ENCODE peak calls at places on chromosomes 12 and 14, in five cellular contexts. A is astrocyte of the spinal cord, D is lung, V is NB4, O is fibroblast of lung. P is an unnamed sample.

GRCh38 chr12:11069854-11070253 is 7.8 kb upstream of the TAS2R46 start:
- DNase-seq in A (no peak), D (no peak), V (no peak), O (no peak), P (no peak)

GRCh38 chr14:20609215-20610001 is 18.2 kb upstream of the RNASE12 start:
- DNase-seq in A (peak), D (peak), V (peak), O (peak), P (peak)

GRCh38 chr14:104865631-104866441 is 768 bp downstream of the CEP170B start:
- DNase-seq in A (peak), D (peak), V (peak), O (peak), P (peak)

GRCh38 chr12:49893753-49894752 is 9.6 kb downstream of the FAIM2 start:
- DNase-seq in A (peak), D (no peak), V (peak), O (peak), P (no peak)

GRCh38 chr12:56838602-56839488 is 75.7 kb downstream of the HSD17B6 start:
- DNase-seq in A (peak), D (peak), V (no peak), O (peak), P (no peak)

GRCh38 chr14:100056964-100057817 is 8.0 kb upstream of the EVL start:
- DNase-seq in A (peak), D (no peak), V (peak), O (no peak), P (peak)

GRCh38 chr12:42482820-42483533 is 106.6 kb downstream of the PRICKLE1 start:
- DNase-seq in A (peak), D (peak), V (peak), O (peak), P (peak)

GRCh38 chr12:87814625-87815024 is 214.6 kb downstream of the C12orf50 start:
- DNase-seq in A (peak), D (no peak), V (no peak), O (peak), P (peak)

GRCh38 chr12:14249368-14249767 is 116.1 kb upstream of the ATF7IP start:
- DNase-seq in A (no peak), D (no peak), V (no peak), O (no peak), P (no peak)

GRCh38 chr12:108653082-108653516 is 19.4 kb upstream of the SELPLG start:
- DNase-seq in A (no peak), D (no peak), V (no peak), O (no peak), P (no peak)

GRCh38 chr14:53517276-53517960 is 364.3 kb upstream of the DDHD1 start:
- DNase-seq in A (peak), D (no peak), V (no peak), O (peak), P (peak)

GRCh38 chr12:113102811-113103210 is 32.8 kb downstream of the RASAL1 start:
- DNase-seq in A (no peak), D (no peak), V (no peak), O (no peak), P (no peak)

GRCh38 chr12:132162508-132163031 is 18.3 kb downstream of the NOC4L start:
- DNase-seq in A (peak), D (no peak), V (peak), O (peak), P (peak)

GRCh38 chr14:94412671-94413638 is 24.6 kb upstream of the SERPINA1 start:
- DNase-seq in A (no peak), D (no peak), V (no peak), O (no peak), P (no peak)

GRCh38 chr12:95218852-95219171 is 1.2 kb downstream of the VEZT start:
- DNase-seq in A (no peak), D (no peak), V (peak), O (no peak), P (no peak)

GRCh38 chr12:122669397-122670070 is 33.6 kb downstream of the HCAR2 start:
- DNase-seq in A (peak), D (no peak), V (no peak), O (peak), P (peak)

GRCh38 chr14:75489480-75489837 is 32.8 kb upstream of the BATF start:
- DNase-seq in A (no peak), D (peak), V (no peak), O (no peak), P (no peak)

GRCh38 chr12:46891306-46891705 is 65.5 kb upstream of the SLC38A4 start:
- DNase-seq in A (peak), D (no peak), V (no peak), O (peak), P (peak)

GRCh38 chr14:81625343-81625742 is 91.7 kb upstream of the SEL1L start:
- DNase-seq in A (no peak), D (no peak), V (peak), O (no peak), P (no peak)

GRCh38 chr12:108424816-108425215 is 85.7 kb upstream of the CMKLR1 start:
- DNase-seq in A (no peak), D (no peak), V (no peak), O (no peak), P (no peak)

GRCh38 chr12:71063087-71063486 is 94.7 kb downstream of the TSPAN8 start:
- DNase-seq in A (no peak), D (no peak), V (no peak), O (no peak), P (no peak)

GRCh38 chr12:99767809-99768208 is 120.3 kb downstream of the GARIN6 start:
- DNase-seq in A (peak), D (no peak), V (peak), O (peak), P (no peak)

GRCh38 chr12:3464561-3464960 is 26.4 kb upstream of the PRMT8 start:
- DNase-seq in A (no peak), D (no peak), V (no peak), O (no peak), P (no peak)

GRCh38 chr12:25592725-25593495 is 39.8 kb upstream of the LMNTD1 start:
- DNase-seq in A (no peak), D (no peak), V (no peak), O (no peak), P (no peak)

GRCh38 chr14:100132903-100133510 is 26.4 kb downstream of the DEGS2 start:
- DNase-seq in A (no peak), D (no peak), V (no peak), O (no peak), P (no peak)

GRCh38 chr12:31594681-31595080 is 3.7 kb upstream of the DENND5B start:
- DNase-seq in A (no peak), D (no peak), V (no peak), O (peak), P (no peak)

GRCh38 chr12:30965613-30965985 is 39.1 kb downstream of the TSPAN11 start:
- DNase-seq in A (no peak), D (no peak), V (no peak), O (no peak), P (no peak)

GRCh38 chr14:55240526-55241178 is 30.6 kb upstream of the FBXO34 start:
- DNase-seq in A (peak), D (no peak), V (no peak), O (peak), P (peak)

GRCh38 chr12:123089125-123089524 is 61.8 kb downstream of the PITPNM2 start:
- DNase-seq in A (no peak), D (no peak), V (peak), O (no peak), P (no peak)

GRCh38 chr12:95582230-95583058 is 31.2 kb upstream of the USP44 start:
- DNase-seq in A (peak), D (no peak), V (peak), O (peak), P (peak)

GRCh38 chr12:21940972-21941521 is at the start of gene ABCC9:
- DNase-seq in A (no peak), D (peak), V (no peak), O (peak), P (peak)

GRCh38 chr14:94823556-94824341 is 53.8 kb upstream of the GSC start:
- DNase-seq in A (no peak), D (no peak), V (peak), O (peak), P (peak)

GRCh38 chr12:32651956-32652210 is 27.2 kb upstream of the DNM1L start:
- DNase-seq in A (no peak), D (no peak), V (no peak), O (no peak), P (no peak)

GRCh38 chr12:78442454-78442801 is 422.1 kb upstream of the SYT1 start:
- DNase-seq in A (peak), D (no peak), V (no peak), O (peak), P (no peak)

GRCh38 chr12:48045061-48045846 is 41.0 kb upstream of the COL2A1 start:
- DNase-seq in A (no peak), D (no peak), V (no peak), O (no peak), P (no peak)

GRCh38 chr12:90905691-90906370 is 49.1 kb downstream of the CCER1 start:
- DNase-seq in A (peak), D (no peak), V (no peak), O (peak), P (no peak)

GRCh38 chr14:106276326-106277267 is 750.2 kb downstream of the TMEM121 start:
- DNase-seq in A (no peak), D (no peak), V (no peak), O (no peak), P (no peak)

GRCh38 chr12:119036878-119037493 is 55.6 kb downstream of the SRRM4 start:
- DNase-seq in A (no peak), D (no peak), V (peak), O (no peak), P (peak)
- TF ChIP-seq CTCF in A (peak), D (peak), V (peak), O (peak), P (peak)

DNA sequence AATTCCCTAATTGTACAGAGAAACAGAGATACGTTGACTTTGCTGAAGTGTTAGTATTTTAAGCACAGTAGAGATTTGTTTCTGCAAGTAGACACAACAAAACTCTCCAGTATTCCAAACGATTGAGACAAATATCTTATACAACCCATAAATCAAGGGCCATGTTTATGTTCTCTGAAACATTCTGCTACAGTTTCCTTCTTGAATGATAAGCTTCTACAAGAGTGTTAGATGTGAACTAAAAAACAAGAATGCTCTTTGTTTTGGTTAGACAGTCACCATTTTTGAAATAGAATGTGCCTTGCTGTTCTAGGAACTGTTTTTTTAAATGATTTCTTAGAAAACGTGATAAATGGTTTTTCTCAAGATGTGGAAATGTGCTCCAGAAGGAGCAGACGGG is 1656.3 kb upstream of the FLRT2 start:
- DNase-seq in A (no peak), D (no peak), V (no peak), O (no peak), P (no peak)
- H3K4me3 ChIP-seq in A (no peak), D (no peak), V (no peak), O (no peak), P (no peak)

DNA sequence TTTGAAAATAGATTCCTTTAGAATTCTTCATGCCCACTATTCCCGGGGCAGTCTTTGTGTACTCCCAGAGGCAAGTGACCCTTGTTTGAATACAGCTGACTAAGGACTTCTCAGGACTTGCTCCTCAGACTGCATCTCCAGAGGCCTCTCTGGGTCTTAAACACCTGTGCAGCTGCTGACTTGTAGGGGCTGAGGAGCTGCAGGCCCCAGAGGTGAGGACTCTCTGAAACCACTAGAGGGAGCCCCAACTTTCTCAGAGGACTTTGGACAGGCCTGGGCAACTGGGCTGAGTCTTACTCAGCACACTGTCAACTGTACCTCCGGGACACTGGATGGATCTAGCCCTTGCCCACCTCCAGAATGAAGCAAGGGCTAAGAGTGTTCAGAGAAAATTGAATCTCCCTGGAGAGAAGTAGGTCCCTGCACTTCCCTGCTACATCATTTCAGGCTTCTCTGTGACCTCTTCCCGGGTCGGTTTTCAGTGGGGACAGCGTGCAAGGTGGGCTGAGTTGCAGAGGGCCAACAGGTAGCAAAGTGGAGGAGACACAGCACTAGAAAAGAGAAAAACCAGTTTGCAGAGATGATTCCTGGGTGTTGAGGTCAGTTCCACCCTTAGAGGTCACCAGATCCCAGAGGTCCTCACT is 164.6 kb downstream of the TMEM117 start:
- DNase-seq in A (peak), D (no peak), V (peak), O (peak), P (peak)
- TF ChIP-seq CTCF in A (peak), D (no peak), V (peak), O (peak), P (peak)

GRCh38 chr14:50363734-50364113 is 33.0 kb downstream of the CDKL1 start:
- DNase-seq in A (no peak), D (no peak), V (peak), O (no peak), P (no peak)

GRCh38 chr14:50364792-50365191 is 31.9 kb downstream of the CDKL1 start:
- DNase-seq in A (no peak), D (no peak), V (no peak), O (no peak), P (no peak)

GRCh38 chr14:50360851-50361250 is 35.8 kb downstream of the CDKL1 start:
- DNase-seq in A (no peak), D (no peak), V (no peak), O (no peak), P (no peak)

GRCh38 chr14:50360093-50360492 is 36.6 kb downstream of the CDKL1 start:
- DNase-seq in A (no peak), D (no peak), V (no peak), O (no peak), P (no peak)

GRCh38 chr14:50362791-50363733 is 33.6 kb downstream of the CDKL1 start:
- DNase-seq in A (no peak), D (no peak), V (no peak), O (no peak), P (no peak)
- H3K4me3 ChIP-seq in A (no peak), D (no peak), V (peak), O (peak), P (no peak)

GRCh38 chr14:50116986-50117385 is 614 bp upstream of the VCPKMT start:
- DNase-seq in A (no peak), D (no peak), V (no peak), O (peak), P (no peak)

GRCh38 chr14:50117456-50117855 is 1.1 kb upstream of the VCPKMT start:
- DNase-seq in A (no peak), D (no peak), V (no peak), O (no peak), P (no peak)

GRCh38 chr14:50113381-50113811 is 3.0 kb downstream of the VCPKMT start:
- DNase-seq in A (no peak), D (no peak), V (no peak), O (no peak), P (no peak)

GRCh38 chr14:50121506-50121905 is 5.1 kb upstream of the VCPKMT start:
- DNase-seq in A (no peak), D (no peak), V (no peak), O (no peak), P (no peak)

GRCh38 chr14:50116221-50116956 is at the start of gene VCPKMT:
- DNase-seq in A (peak), D (peak), V (peak), O (peak), P (peak)
- TF ChIP-seq CTCF in A (no peak), D (no peak), V (no peak), O (no peak), P (no peak)

GRCh38 chr12:111691262-111691661 is 5.4 kb downstream of the ACAD10 start:
- DNase-seq in A (no peak), D (no peak), V (no peak), O (no peak), P (no peak)
- H3K4me3 ChIP-seq in A (no peak), D (no peak), V (no peak), O (no peak), P (no peak)

GRCh38 chr12:38926501-38926900 is 21.1 kb upstream of the CPNE8 start:
- DNase-seq in A (no peak), D (no peak), V (no peak), O (no peak), P (no peak)

GRCh38 chr12:38919191-38919590 is 13.8 kb upstream of the CPNE8 start:
- DNase-seq in A (peak), D (no peak), V (no peak), O (peak), P (no peak)

GRCh38 chr12:38915783-38916182 is 10.4 kb upstream of the CPNE8 start:
- DNase-seq in A (no peak), D (no peak), V (no peak), O (no peak), P (no peak)

GRCh38 chr12:38921025-38921677 is 15.8 kb upstream of the CPNE8 start:
- DNase-seq in A (peak), D (peak), V (peak), O (peak), P (peak)
- TF ChIP-seq CTCF in A (peak), D (no peak), V (peak), O (peak), P (peak)

P was measured in brain microvascular endothelial cell.